ENCODE peak calls at places on chromosomes 11 and 22, in seven cellular contexts. F is mesendoderm, Y is neuronal stem cell, O is mesenchymal stem cell, E is IMR-90, D is H1, T is trophoblast cell. Q is an unnamed sample.
A peak's percentile ranks its signal among the peaks of the same experiment; 100 is the strongest.

GRCh38 chr11:118252688-118253087 is 523 bp upstream of the MPZL3 start:
- DNase-seq in F (no peak), Y (no peak), O (no peak), E (no peak), D (no peak), T (no peak), Q (no peak)

GRCh38 chr11:69125861-69126260 is 29.9 kb upstream of the SMIM38 start:
- DNase-seq in F (no peak), Y (no peak), O (no peak), E (no peak), D (no peak), T (no peak), Q (peak; percentile 22)

GRCh38 chr11:88414385-88414861 is 76.9 kb upstream of the CTSC start:
- DNase-seq in F (no peak), Y (no peak), O (peak; percentile 86), E (peak; percentile 68), D (no peak), T (no peak), Q (no peak)

GRCh38 chr11:69425895-69426544 is 55.4 kb upstream of the LINC01488 start:
- DNase-seq in F (no peak), Y (no peak), O (no peak), E (no peak), D (no peak), T (no peak), Q (no peak)

GRCh38 chr11:119338946-119339580 is 1.6 kb downstream of the C1QTNF5 start:
- DNase-seq in F (no peak), Y (no peak), O (peak; percentile 24), E (no peak), D (peak; percentile 59), T (no peak), Q (peak; percentile 40)

GRCh38 chr22:50720301-50720845 is 17.6 kb upstream of the ACR start:
- DNase-seq in F (peak; percentile 6), Y (no peak), O (no peak), E (no peak), D (no peak), T (no peak), Q (no peak)

GRCh38 chr11:11078344-11078743 is 220.5 kb upstream of the ZBED5 start:
- DNase-seq in F (peak; percentile 54), Y (no peak), O (peak; percentile 35), E (peak; percentile 28), D (no peak), T (no peak), Q (no peak)

GRCh38 chr22:36762687-36763260 is 13.1 kb downstream of the IFT27 start:
- DNase-seq in F (no peak), Y (no peak), O (peak; percentile 16), E (peak; percentile 68), D (no peak), T (no peak), Q (peak; percentile 14)

GRCh38 chr11:133906241-133906640 is 50.5 kb downstream of the IGSF9B start:
- DNase-seq in F (no peak), Y (no peak), O (no peak), E (no peak), D (no peak), T (no peak), Q (no peak)

GRCh38 chr11:117807482-117808272 is 10.7 kb upstream of the DSCAML1 start:
- DNase-seq in F (peak; percentile 65), Y (peak; percentile 60), O (peak; percentile 65), E (peak; percentile 51), D (peak; percentile 92), T (peak; percentile 82), Q (peak; percentile 66)

GRCh38 chr11:65172600-65172999 is 2.6 kb downstream of the SPDYC start:
- DNase-seq in F (no peak), Y (no peak), O (no peak), E (no peak), D (no peak), T (no peak), Q (no peak)

GRCh38 chr11:102849319-102849718 is 5.9 kb upstream of the MMP3 start:
- DNase-seq in F (no peak), Y (no peak), O (peak; percentile 18), E (peak; percentile 45), D (no peak), T (peak; percentile 89), Q (no peak)

GRCh38 chr22:44667829-44668189 is 34.2 kb upstream of the PRR5 start:
- DNase-seq in F (no peak), Y (no peak), O (no peak), E (no peak), D (no peak), T (no peak), Q (peak; percentile 42)

GRCh38 chr11:41047229-41047628 is 412.2 kb downstream of the LRRC4C start:
- DNase-seq in F (no peak), Y (no peak), O (no peak), E (no peak), D (no peak), T (no peak), Q (no peak)

GRCh38 chr11:112963368-112963955 is 2.2 kb downstream of the NCAM1 start:
- DNase-seq in F (peak; percentile 10), Y (peak; percentile 72), O (no peak), E (no peak), D (peak; percentile 51), T (no peak), Q (no peak)

GRCh38 chr11:112961751-112962747 is 829 bp downstream of the NCAM1 start:
- DNase-seq in F (peak; percentile 30), Y (peak; percentile 39), O (peak; percentile 21), E (no peak), D (peak; percentile 57), T (no peak), Q (peak; percentile 39)

GRCh38 chr11:112958670-112959069 is 2.5 kb upstream of the NCAM1 start:
- DNase-seq in F (peak; percentile 39), Y (no peak), O (peak; percentile 82), E (no peak), D (no peak), T (peak; percentile 22), Q (no peak)

GRCh38 chr11:112962854-112963367 is 1.7 kb downstream of the NCAM1 start:
- DNase-seq in F (peak; percentile 55), Y (peak; percentile 65), O (peak; percentile 47), E (no peak), D (peak; percentile 69), T (no peak), Q (peak; percentile 66)

DNA sequence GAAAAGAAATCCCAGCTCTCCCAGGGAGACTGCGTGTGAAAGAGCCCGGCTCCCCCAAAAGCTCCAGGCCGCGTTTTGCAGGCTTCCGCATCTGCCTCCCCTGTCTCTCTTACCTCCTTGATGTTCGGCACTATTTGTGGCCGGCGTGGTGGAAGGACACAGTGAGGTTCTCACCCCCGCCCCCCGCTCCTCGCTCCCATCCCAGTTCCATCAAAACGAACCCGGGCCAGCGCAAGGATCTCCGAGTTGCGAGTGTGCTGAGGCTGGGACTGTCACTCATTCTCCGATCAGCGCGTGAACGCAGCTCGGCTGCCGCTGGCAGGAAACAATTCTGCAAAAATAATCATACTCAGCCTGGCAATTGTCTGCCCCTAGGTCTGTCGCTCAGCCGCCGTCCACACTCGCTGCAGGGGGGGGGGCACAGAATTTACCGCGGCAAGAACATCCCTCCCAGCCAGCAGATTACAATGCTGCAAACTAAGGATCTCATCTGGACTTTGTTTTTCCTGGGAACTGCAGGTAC is at the start of gene NCAM1:
- DNase-seq in F (peak; percentile 99), Y (peak; percentile 98), O (peak; percentile 90), E (peak; percentile 23), D (peak; percentile 94), T (no peak), Q (peak; percentile 97)
- H3K18ac ChIP-seq in F (no peak within 1 kb of the TSS), Y (peak within 1 kb of the TSS; percentile 76), O (no peak within 1 kb of the TSS), E (no peak within 1 kb of the TSS), D (no peak within 1 kb of the TSS), T (no peak within 1 kb of the TSS), Q (no peak within 1 kb of the TSS)

DNA sequence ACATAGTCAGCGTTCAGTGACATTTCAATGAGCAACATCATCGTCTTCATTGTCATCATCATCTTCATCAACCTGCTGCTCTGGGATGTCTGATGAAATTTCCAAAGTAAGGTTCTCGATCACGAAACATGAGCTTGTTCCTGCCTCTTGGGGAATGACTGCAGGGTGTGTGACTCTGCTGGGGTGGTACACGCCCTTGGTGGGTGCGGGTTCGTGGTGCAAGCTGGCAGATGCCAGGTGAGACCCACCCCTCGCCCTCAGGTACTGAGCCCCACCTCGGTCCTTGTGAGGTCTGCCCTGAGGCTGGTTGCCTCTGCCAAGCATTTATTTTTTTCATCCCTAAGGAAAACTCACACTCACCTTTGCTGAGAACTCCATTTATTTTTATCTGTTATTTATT is 1389.2 kb downstream of the TBC1D22A start:
- DNase-seq in F (no peak), Y (no peak), O (no peak), E (no peak), D (no peak), T (no peak), Q (no peak)
- H3K23ac ChIP-seq in F (no peak overlapping the region), Y (no peak overlapping the region), O (no peak overlapping the region), E (no peak overlapping the region), D (no peak overlapping the region), T (no peak overlapping the region), Q (no peak overlapping the region)

GRCh38 chr11:95459268-95460040 is 228.5 kb upstream of the SESN3 start:
- DNase-seq in F (no peak), Y (no peak), O (no peak), E (no peak), D (no peak), T (no peak), Q (no peak)
- H2BK5ac ChIP-seq in F (no peak overlapping the region), Y (no peak overlapping the region), O (no peak overlapping the region), E (no peak overlapping the region), D (no peak overlapping the region), T (no peak overlapping the region), Q (no peak overlapping the region)

DNA sequence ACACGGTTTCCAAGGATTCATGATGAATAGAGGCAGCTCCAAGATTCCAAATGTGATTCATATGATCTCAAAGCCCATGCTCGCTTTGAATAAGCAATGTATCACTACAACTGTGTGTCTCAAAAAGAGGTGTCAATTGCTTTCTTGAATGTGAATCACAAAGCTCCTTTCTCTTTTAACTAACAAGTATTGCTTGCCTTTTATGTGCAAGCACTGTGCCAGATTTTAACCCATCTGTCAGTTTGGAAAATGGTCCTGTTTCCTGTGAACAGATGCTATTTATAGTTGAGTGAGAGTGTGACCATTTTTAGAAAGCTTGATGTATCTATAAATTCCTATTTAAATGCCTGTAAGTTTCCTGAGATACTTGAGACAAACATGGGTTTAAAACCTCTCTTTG is 6.5 kb downstream of the OOSP1 start:
- DNase-seq in F (no peak), Y (no peak), O (no peak), E (no peak), D (no peak), T (no peak), Q (no peak)
- H3K18ac ChIP-seq in F (no peak overlapping the region), Y (no peak overlapping the region), O (no peak overlapping the region), E (no peak overlapping the region), D (no peak overlapping the region), T (no peak overlapping the region), Q (no peak overlapping the region)

DNA sequence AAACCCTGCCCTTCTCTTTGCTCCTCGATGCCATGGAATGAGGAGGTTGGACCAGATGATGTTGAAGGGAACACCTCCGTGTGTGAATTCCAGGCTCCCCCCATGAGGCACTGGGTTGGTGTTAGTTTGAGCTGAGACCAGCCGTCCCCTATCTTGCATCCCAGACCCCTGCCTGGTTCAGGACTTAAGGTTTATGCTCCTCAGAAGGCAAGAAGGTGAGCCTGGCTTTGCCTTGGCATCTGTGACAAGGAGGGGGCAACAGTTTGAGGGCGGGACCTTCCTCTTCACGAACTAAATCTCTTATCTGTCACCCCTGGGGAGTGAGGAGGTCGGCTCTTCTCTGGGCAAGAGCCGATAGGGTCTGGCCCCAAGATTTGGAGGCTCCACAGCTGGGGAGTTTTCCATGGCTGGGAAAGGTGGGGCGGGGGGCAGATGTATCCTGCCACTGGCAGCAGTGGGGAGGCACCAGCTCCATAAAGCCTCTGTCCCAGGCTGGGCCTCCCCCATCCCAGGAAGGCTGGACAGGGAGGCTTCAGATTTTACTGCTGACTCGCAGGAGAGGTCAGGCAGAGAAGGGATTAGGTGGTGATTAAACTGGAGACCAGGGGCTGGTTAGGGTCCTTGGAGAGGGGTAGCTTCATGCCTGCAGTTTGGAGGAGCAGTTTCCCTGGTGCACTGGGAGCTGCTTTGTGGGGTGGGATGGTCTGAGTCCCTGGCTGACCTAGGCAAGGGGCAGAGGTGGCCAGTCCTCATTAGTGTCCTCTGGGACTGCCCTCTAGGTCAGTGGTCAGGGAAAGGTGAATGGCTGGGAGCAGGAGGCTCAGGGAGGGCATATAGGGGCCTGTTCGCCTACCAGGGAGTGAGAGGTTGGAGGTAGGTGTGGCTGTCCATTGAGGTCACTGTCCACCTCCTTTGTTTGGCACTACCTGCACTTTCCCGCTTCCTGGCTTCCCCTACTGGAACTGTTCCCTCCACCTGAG is 1.1 kb downstream of the SEC14L2 start:
- DNase-seq in F (peak; percentile 72), Y (no peak), O (peak; percentile 8), E (no peak), D (no peak), T (no peak), Q (no peak)
- H3K23ac ChIP-seq in F (no peak overlapping the region), Y (no peak overlapping the region), O (no peak overlapping the region), E (peak overlapping the region; percentile 97), D (no peak overlapping the region), T (no peak overlapping the region), Q (no peak overlapping the region)